ENCODE peak calls at places on chromosome 1, in seven cellular contexts. X, Z, K, O, H, M and E are unnamed samples.
A peak's percentile ranks its signal among the peaks of the same experiment; 100 is the strongest.

GRCh38 chr1:162145280-162145965 is 75.9 kb downstream of the NOS1AP start:
- DNase-seq in X (no peak), Z (peak; percentile 44), K (no peak), O (no peak), H (no peak), M (no peak), E (no peak)

GRCh38 chr1:113683384-113684152 is 75.7 kb downstream of the PHTF1 start:
- DNase-seq in X (peak; percentile 66), Z (no peak), K (peak; percentile 52), O (no peak), H (no peak), M (no peak), E (no peak)

GRCh38 chr1:50333595-50333974 is 89.7 kb downstream of the DMRTA2 start:
- DNase-seq in X (peak; percentile 31), Z (peak; percentile 43), K (no peak), O (no peak), H (peak; percentile 8), M (no peak), E (peak; percentile 57)

GRCh38 chr1:183306317-183307042 is 111.7 kb downstream of the NMNAT2 start:
- DNase-seq in X (peak; percentile 16), Z (no peak), K (no peak), O (no peak), H (no peak), M (peak; percentile 45), E (peak; percentile 17)

GRCh38 chr1:6700853-6701436 is 671 bp downstream of the DNAJC11 start:
- DNase-seq in X (no peak), Z (no peak), K (no peak), O (no peak), H (no peak), M (no peak), E (no peak)

GRCh38 chr1:41890841-41891311 is 27.8 kb downstream of the HIVEP3 start:
- DNase-seq in X (peak; percentile 26), Z (no peak), K (peak; percentile 80), O (no peak), H (no peak), M (no peak), E (no peak)

GRCh38 chr1:229133734-229134265 is 137.1 kb upstream of the RAB4A start:
- DNase-seq in X (no peak), Z (no peak), K (no peak), O (no peak), H (no peak), M (no peak), E (no peak)

GRCh38 chr1:40799351-40799867 is 15.8 kb downstream of the KCNQ4 start:
- DNase-seq in X (peak; percentile 44), Z (no peak), K (peak; percentile 36), O (no peak), H (no peak), M (peak; percentile 17), E (no peak)

GRCh38 chr1:112402682-112403643 is 6.9 kb downstream of the CTTNBP2NL start:
- DNase-seq in X (no peak), Z (no peak), K (no peak), O (no peak), H (no peak), M (peak; percentile 80), E (no peak)

GRCh38 chr1:169072945-169073725 is 33.4 kb upstream of the ATP1B1 start:
- DNase-seq in X (no peak), Z (no peak), K (no peak), O (peak; percentile 11), H (no peak), M (no peak), E (no peak)

GRCh38 chr1:115098979-115099692 is 9.8 kb upstream of the TSPAN2 start:
- DNase-seq in X (no peak), Z (no peak), K (peak; percentile 62), O (peak; percentile 25), H (no peak), M (peak; percentile 28), E (no peak)

GRCh38 chr1:32816676-32817158 is 441 bp downstream of the YARS1 start:
- DNase-seq in X (peak; percentile 49), Z (no peak), K (peak; percentile 69), O (no peak), H (no peak), M (peak; percentile 33), E (peak; percentile 34)

GRCh38 chr1:29584816-29585600 is 348.7 kb downstream of the PTPRU start:
- DNase-seq in X (no peak), Z (no peak), K (no peak), O (peak; percentile 43), H (no peak), M (no peak), E (no peak)

GRCh38 chr1:196467230-196467629 is 141.0 kb downstream of the KCNT2 start:
- DNase-seq in X (no peak), Z (no peak), K (no peak), O (no peak), H (no peak), M (peak; percentile 33), E (peak; percentile 34)

GRCh38 chr1:14478120-14478519 is 120.4 kb upstream of the KAZN start:
- DNase-seq in X (no peak), Z (no peak), K (no peak), O (no peak), H (no peak), M (no peak), E (no peak)

GRCh38 chr1:204923209-204923608 is 52.5 kb downstream of the NFASC start:
- DNase-seq in X (no peak), Z (no peak), K (peak; percentile 11), O (no peak), H (no peak), M (no peak), E (no peak)